ENCODE peak calls at places on chromosomes 7 and 10, in four cellular contexts. H is HepG2, D is H1, V is HCT116. U is an unnamed sample.

GRCh38 chr7:69668339-69668738 is 70.1 kb downstream of the AUTS2 start:
- DNase-seq in H (no peak), D (no peak), V (no peak), U (no peak)

GRCh38 chr7:131188367-131189339 is 139.0 kb upstream of the MKLN1 start:
- DNase-seq in H (peak), D (no peak), V (peak), U (peak)

GRCh38 chr10:58438986-58439385 is 53.8 kb downstream of the TFAM start:
- DNase-seq in H (no peak), D (no peak), V (no peak), U (no peak)

GRCh38 chr7:107939472-107940145 is 48.6 kb downstream of the DLD start:
- DNase-seq in H (no peak), D (no peak), V (no peak), U (no peak)

GRCh38 chr10:66564341-66564740 is 361.5 kb upstream of the LRRTM3 start:
- DNase-seq in H (no peak), D (no peak), V (no peak), U (no peak)

GRCh38 chr7:101814996-101815825 is 2.2 kb upstream of the CUX1 start:
- DNase-seq in H (no peak), D (no peak), V (no peak), U (peak)

GRCh38 chr7:10855583-10855982 is 118.1 kb upstream of the PHF14 start:
- DNase-seq in H (no peak), D (no peak), V (no peak), U (no peak)

GRCh38 chr7:41188163-41189130 is 514.4 kb downstream of the INHBA start:
- DNase-seq in H (no peak), D (no peak), V (no peak), U (no peak)

GRCh38 chr10:25078659-25079429 is 62.4 kb downstream of the THNSL1 start:
- DNase-seq in H (peak), D (no peak), V (no peak), U (no peak)
- TF ChIP-seq YY1 in H (peak), D (no peak), V (no peak), U (no peak)

GRCh38 chr7:29131678-29132077 is 14.7 kb downstream of the CPVL start:
- DNase-seq in H (no peak), D (no peak), V (no peak), U (no peak)

GRCh38 chr7:29135851-29136250 is 10.5 kb downstream of the CPVL start:
- DNase-seq in H (no peak), D (no peak), V (no peak), U (no peak)

GRCh38 chr7:29127527-29127926 is 18.8 kb downstream of the CPVL start:
- DNase-seq in H (no peak), D (no peak), V (no peak), U (no peak)

GRCh38 chr7:29138588-29138987 is 7.7 kb downstream of the CPVL start:
- DNase-seq in H (no peak), D (no peak), V (no peak), U (no peak)

DNA sequence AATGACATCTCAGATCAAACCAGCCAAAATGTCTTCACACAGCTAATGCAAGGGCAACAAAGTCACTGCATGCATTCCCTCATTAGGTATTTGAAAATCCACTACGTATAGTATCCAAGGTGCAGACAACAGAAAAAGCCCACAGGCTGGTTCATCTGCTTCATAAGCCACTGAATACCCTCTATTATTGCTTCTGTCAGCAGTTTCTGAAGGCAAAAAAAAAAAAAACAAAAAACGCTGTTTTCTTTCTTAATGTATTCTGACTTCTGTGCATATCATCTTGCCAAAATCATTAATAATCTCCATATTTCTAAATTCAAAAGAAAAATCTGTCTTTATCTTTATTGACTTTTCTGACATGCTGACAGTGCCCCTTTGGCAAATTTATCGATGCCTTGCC is 13.4 kb downstream of the CPVL start:
- DNase-seq in H (no peak), D (no peak), V (no peak), U (no peak)
- TF ChIP-seq FOSL1 in H (no peak), D (no peak), V (no peak), U (no peak)

DNA sequence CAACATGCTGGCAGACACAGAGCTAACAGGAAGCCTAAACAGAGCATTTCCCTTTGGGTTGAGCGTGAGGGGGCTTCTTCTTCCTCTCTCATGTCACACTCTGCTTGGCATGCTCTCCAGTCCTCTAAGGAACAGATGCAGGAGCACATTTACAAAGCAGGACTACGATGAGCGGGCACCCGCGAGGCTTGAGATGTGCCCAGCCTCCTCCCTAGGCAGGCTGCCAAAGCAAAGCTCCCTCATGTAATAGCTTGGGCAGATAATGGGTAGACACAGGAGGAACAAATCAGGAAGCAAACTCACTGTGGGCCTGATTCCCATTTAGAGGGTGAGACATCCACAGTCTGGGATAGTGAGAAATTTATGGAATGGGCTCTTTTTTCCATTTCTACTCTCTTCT is 519.1 kb downstream of the NRG3 start:
- DNase-seq in H (no peak), D (no peak), V (no peak), U (no peak)
- TF ChIP-seq YY1 in H (no peak), D (no peak), V (no peak), U (no peak)

GRCh38 chr10:28763471-28763870 is 86.2 kb downstream of the BAMBI start:
- DNase-seq in H (no peak), D (no peak), V (no peak), U (no peak)

GRCh38 chr10:28765641-28766040 is 88.3 kb downstream of the BAMBI start:
- DNase-seq in H (no peak), D (no peak), V (no peak), U (no peak)

GRCh38 chr10:28769147-28769604 is 91.9 kb downstream of the BAMBI start:
- DNase-seq in H (peak), D (no peak), V (no peak), U (no peak)

GRCh38 chr10:28768227-28768626 is 90.9 kb downstream of the BAMBI start:
- DNase-seq in H (no peak), D (no peak), V (no peak), U (no peak)
- TF ChIP-seq FOSL1 in H (no peak), D (no peak), V (no peak), U (no peak)

DNA sequence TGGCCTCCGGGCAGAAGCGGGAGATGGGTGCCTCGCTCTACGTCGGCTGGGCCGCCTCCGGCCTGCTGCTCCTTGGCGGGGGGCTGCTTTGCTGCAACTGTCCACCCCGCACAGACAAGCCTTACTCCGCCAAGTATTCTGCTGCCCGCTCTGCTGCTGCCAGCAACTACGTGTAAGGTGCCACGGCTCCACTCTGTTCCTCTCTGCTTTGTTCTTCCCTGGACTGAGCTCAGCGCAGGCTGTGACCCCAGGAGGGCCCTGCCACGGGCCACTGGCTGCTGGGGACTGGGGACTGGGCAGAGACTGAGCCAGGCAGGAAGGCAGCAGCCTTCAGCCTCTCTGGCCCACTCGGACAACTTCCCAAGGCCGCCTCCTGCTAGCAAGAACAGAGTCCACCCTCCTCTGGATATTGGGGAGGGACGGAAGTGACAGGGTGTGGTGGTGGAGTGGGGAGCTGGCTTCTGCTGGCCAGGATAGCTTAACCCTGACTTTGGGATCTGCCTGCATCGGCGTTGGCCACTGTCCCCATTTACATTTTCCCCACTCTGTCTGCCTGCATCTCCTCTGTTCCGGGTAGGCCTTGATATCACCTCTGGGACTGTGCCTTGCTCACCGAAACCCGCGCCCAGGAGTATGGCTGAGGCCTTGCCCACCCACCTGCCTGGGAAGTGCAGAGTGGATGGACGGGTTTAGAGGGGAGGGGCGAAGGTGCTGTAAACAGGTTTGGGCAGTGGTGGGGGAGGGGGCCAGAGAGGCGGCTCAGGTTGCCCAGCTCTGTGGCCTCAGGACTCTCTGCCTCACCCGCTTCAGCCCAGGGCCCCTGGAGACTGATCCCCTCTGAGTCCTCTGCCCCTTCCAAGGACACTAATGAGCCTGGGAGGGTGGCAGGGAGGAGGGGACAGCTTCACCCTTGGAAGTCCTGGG is 1.1 kb downstream of the CLDN4 start:
- DNase-seq in H (peak), D (no peak), V (peak), U (no peak)
- TF ChIP-seq YY1 in H (no peak), D (peak), V (no peak), U (no peak)

GRCh38 chr7:156064921-156065386 is 252.7 kb upstream of the SHH start:
- DNase-seq in H (peak), D (no peak), V (no peak), U (no peak)

GRCh38 chr7:156065400-156065799 is 253.1 kb upstream of the SHH start:
- DNase-seq in H (no peak), D (no peak), V (no peak), U (no peak)

GRCh38 chr7:156061689-156062255 is 249.5 kb upstream of the SHH start:
- DNase-seq in H (no peak), D (no peak), V (no peak), U (no peak)

GRCh38 chr7:156062286-156062685 is 250.0 kb upstream of the SHH start:
- DNase-seq in H (no peak), D (no peak), V (no peak), U (no peak)

DNA sequence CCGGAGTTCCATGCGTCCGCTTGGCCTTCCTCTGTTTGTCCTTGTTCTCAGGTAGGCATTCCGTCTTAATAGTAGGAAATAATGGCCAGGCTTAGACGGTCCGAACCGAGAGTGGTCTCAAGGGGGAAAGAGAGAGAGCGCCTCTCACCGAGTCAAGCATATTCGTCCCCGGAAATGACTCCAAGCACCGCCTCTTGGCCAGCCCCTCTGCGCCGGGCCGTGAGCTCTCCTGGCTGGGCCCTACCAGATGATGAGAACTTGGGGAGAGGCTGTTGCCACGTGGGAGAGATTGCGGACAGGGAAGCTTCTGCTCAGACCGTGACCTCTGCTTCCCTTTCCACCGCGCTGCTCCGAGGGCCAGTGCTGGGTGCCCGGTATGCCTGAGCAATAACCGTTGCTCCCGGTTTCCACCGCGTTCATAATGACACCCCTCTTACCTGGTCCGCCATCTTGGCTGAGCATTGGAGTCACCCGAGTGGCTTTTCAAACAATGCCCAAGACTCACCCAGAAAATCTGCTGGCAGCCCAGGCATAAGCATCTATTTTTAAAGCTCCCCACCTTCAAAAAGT is 251.1 kb upstream of the SHH start:
- DNase-seq in H (no peak), D (no peak), V (no peak), U (no peak)
- TF ChIP-seq FOSL1 in H (no peak), D (no peak), V (no peak), U (no peak)

DNA sequence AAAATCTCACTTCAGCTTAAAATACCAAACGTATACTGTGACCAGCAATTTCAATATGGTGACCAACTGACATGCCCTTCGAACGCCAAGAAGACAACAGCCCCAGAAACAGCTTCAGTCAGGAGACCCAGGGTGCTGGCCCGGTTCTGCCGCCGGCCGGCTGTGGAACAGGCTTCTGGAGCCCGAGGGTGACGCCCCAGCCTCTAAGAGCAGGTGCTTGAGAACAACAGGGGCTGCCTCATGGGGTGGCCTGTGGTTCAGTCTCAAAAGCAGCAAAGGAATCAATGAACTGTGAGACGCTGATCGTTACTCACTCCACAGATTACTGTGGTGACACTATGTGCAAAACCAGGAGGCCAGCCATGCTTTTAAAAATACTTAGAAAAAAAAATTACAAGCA is 17.3 kb downstream of the GPER1 start:
- DNase-seq in H (no peak), D (no peak), V (no peak), U (no peak)
- TF ChIP-seq YY1 in H (no peak), D (no peak), V (no peak), U (no peak)

GRCh38 chr10:69449841-69450240 is 1.4 kb upstream of the TSPAN15 start:
- DNase-seq in H (peak), D (peak), V (peak), U (peak)

GRCh38 chr10:69443354-69443753 is 7.9 kb upstream of the TSPAN15 start:
- DNase-seq in H (no peak), D (no peak), V (no peak), U (no peak)

GRCh38 chr10:69446229-69446628 is 5.0 kb upstream of the TSPAN15 start:
- DNase-seq in H (no peak), D (no peak), V (no peak), U (no peak)

GRCh38 chr10:69445094-69445493 is 6.2 kb upstream of the TSPAN15 start:
- DNase-seq in H (no peak), D (no peak), V (no peak), U (no peak)

GRCh38 chr10:69446650-69447151 is 4.6 kb upstream of the TSPAN15 start:
- DNase-seq in H (peak), D (no peak), V (peak), U (no peak)
- TF ChIP-seq FOSL1 in H (peak), D (no peak), V (peak), U (peak)

GRCh38 chr10:5283305-5284158 is 81.2 kb upstream of the UCN3 start:
- DNase-seq in H (peak), D (no peak), V (peak), U (peak)
- TF ChIP-seq YY1 in H (no peak), D (no peak), V (no peak), U (no peak)